ENCODE peak calls at places on chromosomes 6 and 20, in seven cellular contexts. C is uterus, P is spleen, D is breast epithelium, I is GM12878, E is sigmoid colon, Z is transverse colon. S is an unnamed sample.

GRCh38 chr20:37275125-37275524 is 13.5 kb upstream of the GHRH start:
- DNase-seq in Z (no peak), C (no peak), E (no peak), I (no peak), P (no peak), D (no peak), S (no peak)

GRCh38 chr20:14604143-14604542 is 266.7 kb upstream of the FLRT3 start:
- DNase-seq in Z (no peak), D (no peak), E (no peak), I (no peak), C (no peak), P (no peak), S (no peak)

GRCh38 chr20:24935140-24935539 is 13.9 kb upstream of the CST7 start:
- DNase-seq in Z (no peak), D (peak; percentile 13), E (peak; percentile 35), I (no peak), C (no peak), P (peak; percentile 44), S (no peak)

GRCh38 chr6:37785002-37785687 is 34.4 kb upstream of the ZFAND3 start:
- DNase-seq in D (no peak), C (no peak), I (no peak), P (no peak), Z (no peak), E (no peak), S (no peak)

GRCh38 chr20:39778847-39779641 is 816.9 kb downstream of the DHX35 start:
- DNase-seq in C (no peak), Z (no peak), E (no peak), P (no peak), I (no peak), D (no peak), S (no peak)

GRCh38 chr6:149846321-149846720 is 17.8 kb downstream of the LRP11 start:
- DNase-seq in P (no peak), I (no peak), E (peak; percentile 73), D (peak; percentile 75), Z (no peak), C (peak; percentile 25), S (no peak)

GRCh38 chr6:79605061-79605460 is 26.1 kb upstream of the SH3BGRL2 start:
- DNase-seq in I (no peak), P (no peak), Z (no peak), D (no peak), E (no peak), C (no peak), S (no peak)

GRCh38 chr6:149921361-149921760 is 1.6 kb downstream of the RAET1G start:
- DNase-seq in P (peak; percentile 69), Z (no peak), E (no peak), D (no peak), C (no peak), I (no peak), S (no peak)

GRCh38 chr6:37524025-37524647 is 24.4 kb upstream of the CCDC167 start:
- DNase-seq in P (no peak), I (no peak), E (no peak), D (no peak), C (no peak), Z (no peak), S (no peak)

GRCh38 chr20:63701051-63701328 is 4.5 kb downstream of the TNFRSF6B start:
- DNase-seq in I (no peak), C (no peak), Z (no peak), P (peak; percentile 56), E (no peak), D (no peak), S (no peak)

GRCh38 chr20:8524716-8525343 is 392.8 kb downstream of the PLCB1 start:
- DNase-seq in I (no peak), Z (no peak), D (no peak), C (no peak), E (no peak), P (no peak), S (no peak)

GRCh38 chr6:82980086-82980485 is 85.6 kb downstream of the UBE3D start:
- DNase-seq in C (no peak), P (no peak), Z (no peak), E (no peak), I (no peak), D (no peak), S (no peak)

GRCh38 chr6:106751501-106752252 is 122.3 kb downstream of the QRSL1 start:
- DNase-seq in I (no peak), P (no peak), E (no peak), Z (peak; percentile 51), D (no peak), C (no peak), S (no peak)

GRCh38 chr6:163806761-163807499 is 392.4 kb downstream of the QKI start:
- DNase-seq in E (no peak), Z (no peak), P (no peak), I (no peak), D (no peak), C (no peak), S (no peak)

GRCh38 chr20:48767269-48767960 is 60.4 kb downstream of the PREX1 start:
- DNase-seq in C (no peak), E (no peak), I (no peak), P (no peak), D (no peak), Z (no peak), S (no peak)

GRCh38 chr20:34755367-34755766 is 51.2 kb downstream of the TP53INP2 start:
- DNase-seq in P (no peak), Z (no peak), I (peak; percentile 52), E (no peak), D (no peak), C (no peak), S (no peak)

GRCh38 chr6:8070718-8071117 is 6.5 kb upstream of the BLOC1S5 start:
- DNase-seq in D (no peak), P (no peak), E (no peak), I (no peak), Z (no peak), C (no peak), S (no peak)

GRCh38 chr6:33162471-33162870 is 29.8 kb downstream of the COL11A2 start:
- DNase-seq in I (no peak), E (no peak), D (no peak), P (no peak), Z (no peak), C (no peak), S (no peak)

DNA sequence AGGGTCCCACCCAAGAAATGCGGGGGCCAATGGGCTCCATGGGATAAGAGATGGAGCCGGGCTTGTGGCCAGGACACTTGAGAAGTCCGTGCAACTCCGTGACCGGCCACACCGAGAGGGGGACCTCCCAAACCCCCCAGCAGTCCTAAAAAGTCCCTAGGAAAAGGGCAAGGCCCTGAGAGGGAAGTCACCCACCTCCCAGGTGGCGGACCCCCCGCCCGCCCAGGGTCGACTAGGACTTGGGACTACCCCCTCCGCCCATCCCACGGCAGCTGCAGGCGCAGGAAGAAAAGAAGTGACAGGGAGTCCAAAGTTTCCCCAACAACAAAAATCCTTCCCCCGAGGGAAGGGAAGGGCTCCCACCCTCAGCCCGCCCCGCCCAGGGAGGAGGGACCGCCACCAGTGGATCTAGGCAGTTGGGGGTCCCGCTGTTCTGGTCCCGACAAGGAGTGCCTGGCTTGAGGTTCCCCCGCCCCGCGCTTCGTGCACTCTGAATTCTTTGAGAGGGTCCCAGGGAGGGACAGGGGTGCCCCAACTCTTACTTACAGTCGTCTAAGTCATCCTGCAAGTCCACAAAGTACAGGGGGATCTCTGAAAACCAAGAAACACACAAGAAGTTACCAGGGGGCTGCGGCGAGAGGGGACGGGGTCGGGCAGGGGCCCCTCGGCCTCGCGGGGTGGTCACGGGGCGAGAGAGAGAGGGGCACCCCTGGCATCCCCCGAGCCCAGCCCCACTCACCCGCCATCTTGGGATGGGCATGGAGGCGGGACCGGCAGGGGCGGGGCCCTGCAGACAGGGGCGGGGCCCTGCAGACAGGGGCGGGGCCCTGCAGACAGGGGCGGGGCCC is 611 bp upstream of the RAB22A start:
- DNase-seq in C (peak; percentile 66), I (no peak), D (peak; percentile 49), E (peak; percentile 88), Z (peak; percentile 48), P (peak; percentile 96), S (peak; percentile 88)
- TF ChIP-seq POLR2A in C (no peak), I (peak; percentile 71), D (no peak), E (no peak), Z (peak; percentile 45), P (no peak), S (no peak)

DNA sequence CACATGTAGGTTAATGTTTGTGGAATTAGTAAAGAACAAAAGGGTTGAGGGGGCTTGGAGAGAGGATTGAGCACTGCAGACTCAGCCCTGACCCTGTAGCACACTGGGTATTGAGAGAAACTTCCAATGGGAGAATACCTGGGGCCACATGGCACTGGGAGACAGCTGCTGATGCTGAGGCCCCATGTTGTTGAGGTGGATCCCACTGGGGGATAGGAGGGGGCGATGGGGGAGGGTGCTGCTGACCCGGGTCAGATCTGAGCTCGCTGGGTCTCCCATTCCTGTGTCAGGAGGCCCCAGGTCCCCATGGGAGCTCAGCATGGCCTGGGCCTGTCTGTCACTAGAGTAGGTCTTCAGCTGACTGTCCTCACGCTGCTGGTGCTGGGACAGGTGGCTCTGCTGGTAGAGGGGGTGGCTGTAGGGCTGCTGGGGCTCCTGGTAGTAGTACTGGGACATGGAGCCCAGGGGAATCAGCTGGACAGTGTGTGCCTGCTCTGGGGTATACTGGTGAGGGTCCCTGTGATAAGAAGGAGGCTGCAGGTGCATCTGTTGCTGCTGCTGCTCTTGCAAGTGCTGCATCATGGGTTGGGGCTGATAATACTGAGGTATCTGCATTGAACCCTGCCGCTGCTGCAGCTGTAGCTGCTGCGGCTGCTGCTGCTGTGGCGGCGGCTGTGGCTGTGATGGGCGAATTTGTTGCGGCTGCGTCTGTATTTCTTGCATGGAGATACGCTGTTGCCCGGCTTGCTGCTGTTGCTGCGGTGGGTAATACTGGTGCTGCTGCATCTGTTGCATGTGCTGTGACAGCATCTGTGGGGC is 50.6 kb upstream of the MRPS10 start:
- DNase-seq in P (no peak), E (no peak), C (no peak), D (no peak), Z (no peak), I (no peak), S (no peak)
- TF ChIP-seq POLR2A in P (no peak), E (no peak), C (no peak), D (no peak), Z (no peak), I (no peak), S (no peak)

GRCh38 chr6:27829453-27830211 is 82.6 kb downstream of the OR2B2 start:
- DNase-seq in I (no peak), E (no peak), C (no peak), Z (no peak), D (no peak), P (no peak), S (peak; percentile 72)

GRCh38 chr6:27830212-27830664 is 82.0 kb downstream of the OR2B2 start:
- DNase-seq in P (no peak), Z (no peak), E (no peak), I (no peak), C (no peak), D (no peak), S (no peak)

GRCh38 chr6:27825025-27825823 is 87.0 kb downstream of the OR2B2 start:
- DNase-seq in I (no peak), E (no peak), D (no peak), C (no peak), P (no peak), Z (no peak), S (no peak)
- TF ChIP-seq POLR2A in I (no peak), E (no peak), D (no peak), C (no peak), P (no peak), Z (no peak), S (no peak)

GRCh38 chr6:112253842-112254816 is at the start of gene LAMA4:
- DNase-seq in P (peak; percentile 77), I (no peak), D (no peak), E (peak; percentile 77), Z (peak; percentile 29), C (peak; percentile 68), S (no peak)
- TF ChIP-seq POLR2A in P (no peak), I (no peak), D (no peak), E (peak; percentile 49), Z (peak; percentile 54), C (peak; percentile 42), S (no peak)

S was measured in erythroblast.